ENCODE peak calls at places on chromosomes 7 and 10, in nine cellular contexts. One of them, this sample, is unnamed.

GRCh38 chr7:3370068-3370704 is 69.1 kb downstream of the SDK1 start:
- DNase-seq in spleen: no peak
- DNase-seq in stomach: no peak
- DNase-seq in CD8-positive, alpha-beta T cell: no peak
- DNase-seq in fibroblast of the aortic adventitia: no peak
- DNase-seq in colonic mucosa: no peak
- DNase-seq in A549: no peak
- DNase-seq in heart right ventricle: no peak
- DNase-seq in AG09309: no peak
- DNase-seq in this sample: no peak

GRCh38 chr7:27601217-27601616 is 61.5 kb downstream of the HIBADH start:
- DNase-seq in fibroblast of the aortic adventitia: no peak
- DNase-seq in heart right ventricle: no peak
- DNase-seq in colonic mucosa: no peak
- DNase-seq in AG09309: no peak
- DNase-seq in A549: no peak
- DNase-seq in stomach: no peak
- DNase-seq in CD8-positive, alpha-beta T cell: no peak
- DNase-seq in spleen: no peak
- DNase-seq in this sample: no peak

GRCh38 chr7:151429555-151430331 is 10.2 kb downstream of the CRYGN start:
- DNase-seq in colonic mucosa: no peak
- DNase-seq in spleen: peak
- DNase-seq in A549: no peak
- DNase-seq in stomach: peak
- DNase-seq in heart right ventricle: no peak
- DNase-seq in AG09309: no peak
- DNase-seq in CD8-positive, alpha-beta T cell: peak
- DNase-seq in fibroblast of the aortic adventitia: peak
- DNase-seq in this sample: peak

GRCh38 chr10:58666024-58666423 is 153.4 kb downstream of the BICC1 start:
- DNase-seq in CD8-positive, alpha-beta T cell: peak
- DNase-seq in stomach: no peak
- DNase-seq in heart right ventricle: no peak
- DNase-seq in spleen: no peak
- DNase-seq in colonic mucosa: peak
- DNase-seq in fibroblast of the aortic adventitia: peak
- DNase-seq in A549: no peak
- DNase-seq in AG09309: no peak
- DNase-seq in this sample: no peak

GRCh38 chr10:111076682-111077661 is at the start of gene ADRA2A:
- DNase-seq in A549: peak
- DNase-seq in spleen: no peak
- DNase-seq in colonic mucosa: peak
- DNase-seq in AG09309: no peak
- DNase-seq in heart right ventricle: peak
- DNase-seq in stomach: peak
- DNase-seq in fibroblast of the aortic adventitia: peak
- DNase-seq in CD8-positive, alpha-beta T cell: no peak
- DNase-seq in this sample: peak

GRCh38 chr10:67666416-67667043 is 29.5 kb downstream of the CTNNA3 start:
- DNase-seq in CD8-positive, alpha-beta T cell: no peak
- DNase-seq in spleen: no peak
- DNase-seq in A549: peak
- DNase-seq in stomach: no peak
- DNase-seq in colonic mucosa: no peak
- DNase-seq in heart right ventricle: no peak
- DNase-seq in AG09309: peak
- DNase-seq in fibroblast of the aortic adventitia: peak
- DNase-seq in this sample: peak

GRCh38 chr10:61929555-61929954 is 28.1 kb downstream of the ARID5B start:
- DNase-seq in A549: no peak
- DNase-seq in spleen: no peak
- DNase-seq in heart right ventricle: no peak
- DNase-seq in CD8-positive, alpha-beta T cell: no peak
- DNase-seq in fibroblast of the aortic adventitia: no peak
- DNase-seq in stomach: no peak
- DNase-seq in AG09309: no peak
- DNase-seq in colonic mucosa: no peak
- DNase-seq in this sample: no peak

GRCh38 chr7:141053626-141054025 is 20.2 kb upstream of the TMEM178B start:
- DNase-seq in A549: no peak
- DNase-seq in colonic mucosa: no peak
- DNase-seq in heart right ventricle: no peak
- DNase-seq in stomach: no peak
- DNase-seq in spleen: no peak
- DNase-seq in CD8-positive, alpha-beta T cell: peak
- DNase-seq in fibroblast of the aortic adventitia: no peak
- DNase-seq in AG09309: no peak
- DNase-seq in this sample: no peak

GRCh38 chr10:84336406-84336805 is 8.0 kb downstream of the CCSER2 start:
- DNase-seq in fibroblast of the aortic adventitia: no peak
- DNase-seq in heart right ventricle: no peak
- DNase-seq in CD8-positive, alpha-beta T cell: no peak
- DNase-seq in A549: no peak
- DNase-seq in spleen: no peak
- DNase-seq in colonic mucosa: no peak
- DNase-seq in stomach: no peak
- DNase-seq in AG09309: no peak
- DNase-seq in this sample: no peak

DNA sequence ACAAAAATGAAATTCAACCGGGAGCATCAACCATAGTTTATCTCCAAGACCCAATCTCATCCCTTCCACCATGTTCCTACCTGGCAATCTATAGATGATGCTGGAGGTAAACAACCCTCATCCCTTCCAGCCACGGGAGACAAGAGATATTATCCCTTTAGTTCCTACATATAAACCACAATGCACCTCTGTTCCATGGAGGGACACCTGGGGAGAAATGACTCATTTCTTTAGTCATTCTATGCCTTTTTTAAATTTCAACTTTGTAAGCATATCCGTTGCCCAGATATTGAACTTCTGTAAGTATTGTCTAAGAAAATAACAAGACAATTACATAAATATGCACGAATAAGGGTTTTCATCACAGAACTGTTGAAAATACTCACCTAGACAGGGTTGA is 15.5 kb upstream of the SFMBT2 start:
- DNase-seq in CD8-positive, alpha-beta T cell: no peak
- DNase-seq in colonic mucosa: no peak
- DNase-seq in A549: no peak
- DNase-seq in stomach: no peak
- DNase-seq in AG09309: no peak
- DNase-seq in fibroblast of the aortic adventitia: no peak
- DNase-seq in heart right ventricle: no peak
- DNase-seq in spleen: no peak
- DNase-seq in this sample: no peak
- TF ChIP-seq CTCF in CD8-positive, alpha-beta T cell: no peak
- TF ChIP-seq CTCF in colonic mucosa: no peak
- TF ChIP-seq CTCF in A549: no peak
- TF ChIP-seq CTCF in stomach: no peak
- TF ChIP-seq CTCF in AG09309: no peak
- TF ChIP-seq CTCF in fibroblast of the aortic adventitia: no peak
- TF ChIP-seq CTCF in heart right ventricle: no peak
- TF ChIP-seq CTCF in spleen: no peak
- TF ChIP-seq CTCF in this sample: no peak

DNA sequence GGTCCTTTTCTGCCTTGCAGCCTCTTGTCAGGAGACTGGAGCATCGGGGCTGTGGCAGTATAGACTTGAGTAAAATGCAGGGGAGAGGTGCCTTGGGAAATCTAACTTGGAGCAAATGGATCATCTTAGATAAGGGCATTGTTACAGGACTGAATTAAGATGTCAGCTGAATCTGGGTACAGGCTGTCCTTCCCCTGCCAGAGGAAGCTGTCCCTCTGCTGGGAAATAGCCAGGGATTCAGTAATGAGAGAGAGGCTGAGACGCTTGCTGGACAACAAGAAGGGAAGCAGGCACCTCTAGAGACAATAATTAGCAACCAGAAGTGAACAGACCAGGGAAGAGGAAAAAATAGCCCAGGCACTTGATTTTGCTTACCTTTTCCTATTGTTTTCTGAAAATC is 20.7 kb upstream of the RAPGEF5 start:
- DNase-seq in AG09309: no peak
- DNase-seq in colonic mucosa: no peak
- DNase-seq in heart right ventricle: no peak
- DNase-seq in fibroblast of the aortic adventitia: no peak
- DNase-seq in stomach: no peak
- DNase-seq in A549: no peak
- DNase-seq in CD8-positive, alpha-beta T cell: no peak
- DNase-seq in spleen: no peak
- DNase-seq in this sample: no peak
- H3K4me3 ChIP-seq in AG09309: no peak
- H3K4me3 ChIP-seq in colonic mucosa: no peak
- H3K4me3 ChIP-seq in heart right ventricle: no peak
- H3K4me3 ChIP-seq in fibroblast of the aortic adventitia: no peak
- H3K4me3 ChIP-seq in stomach: no peak
- H3K4me3 ChIP-seq in A549: no peak
- H3K4me3 ChIP-seq in CD8-positive, alpha-beta T cell: no peak
- H3K4me3 ChIP-seq in spleen: no peak
- H3K4me3 ChIP-seq in this sample: no peak

GRCh38 chr7:130814753-130815152 is 80.7 kb upstream of the KLF14 start:
- DNase-seq in stomach: no peak
- DNase-seq in colonic mucosa: no peak
- DNase-seq in spleen: no peak
- DNase-seq in CD8-positive, alpha-beta T cell: no peak
- DNase-seq in AG09309: peak
- DNase-seq in heart right ventricle: no peak
- DNase-seq in fibroblast of the aortic adventitia: peak
- DNase-seq in A549: peak
- DNase-seq in this sample: no peak
- TF ChIP-seq CTCF in stomach: no peak
- TF ChIP-seq CTCF in colonic mucosa: no peak
- TF ChIP-seq CTCF in spleen: no peak
- TF ChIP-seq CTCF in CD8-positive, alpha-beta T cell: peak
- TF ChIP-seq CTCF in AG09309: peak
- TF ChIP-seq CTCF in heart right ventricle: peak
- TF ChIP-seq CTCF in fibroblast of the aortic adventitia: peak
- TF ChIP-seq CTCF in A549: peak
- TF ChIP-seq CTCF in this sample: no peak

DNA sequence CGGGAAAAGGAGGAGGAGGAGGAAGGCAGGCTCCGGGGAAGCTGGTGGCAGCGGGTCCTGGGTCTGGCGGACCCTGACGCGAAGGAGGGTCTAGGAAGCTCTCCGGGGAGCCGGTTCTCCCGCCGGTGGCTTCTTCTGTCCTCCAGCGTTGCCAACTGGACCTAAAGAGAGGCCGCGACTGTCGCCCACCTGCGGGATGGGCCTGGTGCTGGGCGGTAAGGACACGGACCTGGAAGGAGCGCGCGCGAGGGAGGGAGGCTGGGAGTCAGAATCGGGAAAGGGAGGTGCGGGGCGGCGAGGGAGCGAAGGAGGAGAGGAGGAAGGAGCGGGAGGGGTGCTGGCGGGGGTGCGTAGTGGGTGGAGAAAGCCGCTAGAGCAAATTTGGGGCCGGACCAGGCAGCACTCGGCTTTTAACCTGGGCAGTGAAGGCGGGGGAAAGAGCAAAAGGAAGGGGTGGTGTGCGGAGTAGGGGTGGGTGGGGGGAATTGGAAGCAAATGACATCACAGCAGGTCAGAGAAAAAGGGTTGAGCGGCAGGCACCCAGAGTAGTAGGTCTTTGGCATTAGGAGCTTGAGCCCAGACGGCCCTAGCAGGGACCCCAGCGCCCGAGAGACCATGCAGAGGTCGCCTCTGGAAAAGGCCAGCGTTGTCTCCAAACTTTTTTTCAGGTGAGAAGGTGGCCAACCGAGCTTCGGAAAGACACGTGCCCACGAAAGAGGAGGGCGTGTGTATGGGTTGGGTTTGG is at the start of gene CFTR:
- DNase-seq in AG09309: no peak
- DNase-seq in A549: peak
- DNase-seq in spleen: no peak
- DNase-seq in CD8-positive, alpha-beta T cell: no peak
- DNase-seq in heart right ventricle: no peak
- DNase-seq in colonic mucosa: peak
- DNase-seq in stomach: peak
- DNase-seq in fibroblast of the aortic adventitia: no peak
- DNase-seq in this sample: no peak
- H3K4me3 ChIP-seq in AG09309: peak
- H3K4me3 ChIP-seq in A549: peak
- H3K4me3 ChIP-seq in spleen: peak
- H3K4me3 ChIP-seq in CD8-positive, alpha-beta T cell: no peak
- H3K4me3 ChIP-seq in heart right ventricle: no peak
- H3K4me3 ChIP-seq in colonic mucosa: peak
- H3K4me3 ChIP-seq in stomach: peak
- H3K4me3 ChIP-seq in fibroblast of the aortic adventitia: peak
- H3K4me3 ChIP-seq in this sample: no peak

GRCh38 chr7:44709945-44710596 is 38.6 kb upstream of the ZMIZ2 start:
- DNase-seq in colonic mucosa: no peak
- DNase-seq in AG09309: no peak
- DNase-seq in A549: no peak
- DNase-seq in fibroblast of the aortic adventitia: no peak
- DNase-seq in CD8-positive, alpha-beta T cell: no peak
- DNase-seq in stomach: no peak
- DNase-seq in heart right ventricle: no peak
- DNase-seq in spleen: peak
- DNase-seq in this sample: no peak
- TF ChIP-seq CTCF in colonic mucosa: no peak
- TF ChIP-seq CTCF in AG09309: no peak
- TF ChIP-seq CTCF in A549: no peak
- TF ChIP-seq CTCF in fibroblast of the aortic adventitia: no peak
- TF ChIP-seq CTCF in CD8-positive, alpha-beta T cell: no peak
- TF ChIP-seq CTCF in stomach: no peak
- TF ChIP-seq CTCF in heart right ventricle: no peak
- TF ChIP-seq CTCF in spleen: no peak
- TF ChIP-seq CTCF in this sample: no peak